ENCODE peak calls at places on chromosome 21, in six cellular contexts. A is H7, E is MM.1S, W is tibial nerve, O is esophagus squamous epithelium, D is IMR-90. U is an unnamed sample.

GRCh38 chr21:37008705-37009104 is 2.2 kb downstream of the RIPPLY3 start:
- DNase-seq in W (no peak), A (peak), E (no peak), O (no peak), D (no peak), U (no peak)

GRCh38 chr21:23384679-23385078 is 2222.6 kb downstream of the MRPL39 start:
- DNase-seq in O (no peak), E (no peak), W (no peak), A (peak), D (no peak), U (no peak)

GRCh38 chr21:46229133-46229922 is 754 bp upstream of the LSS start:
- DNase-seq in D (no peak), O (no peak), E (no peak), W (no peak), A (peak), U (no peak)

GRCh38 chr21:21963911-21964310 is 965.7 kb downstream of the NCAM2 start:
- DNase-seq in E (no peak), W (no peak), A (no peak), O (no peak), D (no peak), U (no peak)

GRCh38 chr21:25688284-25689035 is 46.2 kb downstream of the ATP5PF start:
- DNase-seq in W (no peak), A (no peak), D (no peak), O (no peak), E (no peak), U (no peak)

GRCh38 chr21:45818276-45818903 is 163.2 kb upstream of the COL6A1 start:
- DNase-seq in W (no peak), D (peak), O (no peak), E (no peak), A (no peak), U (no peak)

GRCh38 chr21:45383615-45384201 is 21.3 kb upstream of the COL18A1 start:
- DNase-seq in A (peak), D (no peak), W (no peak), O (no peak), E (no peak), U (peak)

GRCh38 chr21:31813873-31814272 is 58.9 kb upstream of the HUNK start:
- DNase-seq in W (no peak), O (no peak), D (no peak), A (no peak), E (no peak), U (no peak)

GRCh38 chr21:17610862-17611261 is 1.8 kb downstream of the BTG3 start:
- DNase-seq in D (peak), E (no peak), A (no peak), O (no peak), W (no peak), U (no peak)

GRCh38 chr21:46096596-46096981 is 1.3 kb upstream of the COL6A2 start:
- DNase-seq in E (no peak), W (no peak), D (no peak), A (peak), O (no peak), U (no peak)

GRCh38 chr21:33914188-33914587 is 1.4 kb downstream of the ATP5PO start:
- DNase-seq in E (no peak), W (no peak), A (no peak), O (no peak), D (no peak), U (no peak)

GRCh38 chr21:31624181-31624580 is 35.3 kb upstream of the SOD1 start:
- DNase-seq in D (no peak), O (no peak), A (no peak), E (no peak), W (no peak), U (no peak)

GRCh38 chr21:33441489-33442477 is 38.0 kb downstream of the TMEM50B start:
- DNase-seq in O (no peak), W (no peak), D (peak), A (no peak), E (no peak), U (peak)

GRCh38 chr21:36320421-36321324 is 676 bp downstream of the MORC3 start:
- DNase-seq in E (peak), A (peak), O (peak), W (peak), D (peak), U (peak)

GRCh38 chr21:37186983-37187382 is 80.2 kb downstream of the VPS26C start:
- DNase-seq in E (no peak), O (no peak), D (no peak), A (no peak), W (no peak), U (no peak)

GRCh38 chr21:36763305-36763704 is 64.4 kb downstream of the SIM2 start:
- DNase-seq in A (no peak), D (no peak), W (no peak), O (no peak), E (no peak), U (no peak)

GRCh38 chr21:16800536-16800935 is 712.3 kb upstream of the CXADR start:
- DNase-seq in D (no peak), W (no peak), A (no peak), O (no peak), E (no peak), U (no peak)

GRCh38 chr21:45391743-45392079 is 13.3 kb upstream of the COL18A1 start:
- DNase-seq in O (no peak), A (no peak), W (no peak), E (no peak), D (no peak), U (no peak)

GRCh38 chr21:34544032-34544496 is 32.1 kb upstream of the KCNE1 start:
- DNase-seq in E (peak), D (peak), O (no peak), A (peak), W (no peak), U (peak)

GRCh38 chr21:16587141-16587570 is 857.4 kb downstream of the USP25 start:
- DNase-seq in W (peak), D (peak), A (no peak), E (peak), O (no peak), U (peak)

GRCh38 chr21:18161841-18162240 is 82.8 kb upstream of the CHODL start:
- DNase-seq in D (no peak), A (no peak), O (no peak), E (no peak), W (no peak), U (no peak)

GRCh38 chr21:7933923-7934322 is 2587.5 kb upstream of the TPTE start:
- DNase-seq in O (no peak), W (no peak), D (no peak), A (no peak), E (no peak), U (no peak)

GRCh38 chr21:32298148-32298559 is 501 bp upstream of the MRAP start:
- DNase-seq in W (no peak), D (peak), E (no peak), A (no peak), O (no peak), U (no peak)

GRCh38 chr21:17732306-17732705 is 86.8 kb downstream of the C21orf91 start:
- DNase-seq in E (no peak), O (no peak), A (no peak), W (no peak), D (peak), U (no peak)

GRCh38 chr21:46142581-46143473 is 12.6 kb downstream of the FTCD start:
- DNase-seq in D (no peak), O (no peak), A (no peak), E (no peak), W (no peak), U (no peak)

GRCh38 chr21:37527103-37527502 is 160.5 kb downstream of the DYRK1A start:
- DNase-seq in O (no peak), W (no peak), A (no peak), E (no peak), D (no peak), U (no peak)

DNA sequence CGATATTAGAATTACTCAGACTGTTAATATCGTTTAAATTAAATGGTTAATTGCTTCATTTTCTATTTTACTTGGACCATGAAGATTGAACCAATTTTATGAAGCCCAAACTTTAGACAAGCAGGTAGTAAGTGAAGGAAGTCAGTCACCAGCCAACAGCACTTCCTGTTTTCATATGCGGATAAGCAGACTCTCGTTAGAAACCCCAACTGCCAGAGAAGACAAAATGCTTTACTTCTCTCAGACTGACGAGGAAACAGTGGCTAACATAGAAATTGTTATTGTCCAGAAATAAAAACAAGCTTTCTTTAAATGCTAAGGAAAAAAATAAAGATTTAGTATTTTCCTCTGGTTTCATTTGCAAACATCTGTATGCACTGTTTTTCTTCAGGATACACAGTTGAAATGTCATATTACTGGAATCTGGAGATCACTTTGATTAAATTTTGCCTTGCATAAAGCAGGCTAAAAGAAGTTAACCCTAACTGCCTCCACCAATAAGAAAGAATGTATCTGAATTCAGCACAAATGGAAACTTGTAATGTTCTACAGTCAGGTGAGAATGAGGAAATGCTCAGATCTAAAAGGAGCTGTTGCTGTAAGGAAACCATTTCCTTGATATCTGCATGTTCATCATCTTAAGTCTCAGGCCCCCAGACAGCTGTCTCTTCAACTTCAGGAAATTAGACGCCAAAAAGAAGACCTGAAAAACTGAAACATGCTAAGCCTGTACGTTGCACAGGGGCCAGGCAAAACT is 129.8 kb upstream of the SAMSN1 start:
- DNase-seq in A (no peak), D (no peak), W (no peak), E (peak), O (no peak), U (no peak)
- H3K4me3 ChIP-seq in A (no peak), D (no peak), W (no peak), E (peak), O (no peak), U (no peak)

GRCh38 chr21:43893536-43894205 is 28.6 kb downstream of the AGPAT3 start:
- DNase-seq in E (no peak), A (no peak), W (no peak), O (no peak), D (no peak), U (no peak)
- H3K4me3 ChIP-seq in E (no peak), A (no peak), W (no peak), O (no peak), D (no peak), U (peak)

GRCh38 chr21:26964379-26964778 is 2.5 kb downstream of the ADAMTS5 start:
- DNase-seq in A (peak), D (peak), W (peak), E (no peak), O (no peak), U (peak)

GRCh38 chr21:26966978-26967913 is at the start of gene ADAMTS5:
- DNase-seq in E (no peak), A (peak), O (no peak), W (no peak), D (peak), U (peak)

GRCh38 chr21:26965567-26966359 is 1.1 kb downstream of the ADAMTS5 start:
- DNase-seq in D (peak), A (peak), O (no peak), W (no peak), E (no peak), U (peak)

GRCh38 chr21:26966360-26966977 is 419 bp downstream of the ADAMTS5 start:
- DNase-seq in O (no peak), A (no peak), D (peak), E (no peak), W (no peak), U (no peak)

GRCh38 chr21:26965091-26965566 is 1.8 kb downstream of the ADAMTS5 start:
- DNase-seq in O (no peak), W (peak), A (peak), D (no peak), E (no peak), U (no peak)
- H3K4me3 ChIP-seq in O (peak), W (peak), A (peak), D (peak), E (no peak), U (peak)

GRCh38 chr21:38662224-38662568 is 143.5 kb upstream of the ETS2 start:
- DNase-seq in D (no peak), E (no peak), W (no peak), O (no peak), A (peak), U (no peak)

GRCh38 chr21:38659936-38660332 is 145.8 kb upstream of the ETS2 start:
- DNase-seq in D (no peak), W (no peak), E (no peak), A (peak), O (no peak), U (no peak)

GRCh38 chr21:38661296-38662223 is 144.2 kb upstream of the ETS2 start:
- DNase-seq in O (no peak), E (no peak), A (peak), D (peak), W (no peak), U (peak)

GRCh38 chr21:38663282-38663681 is 142.4 kb upstream of the ETS2 start:
- DNase-seq in A (no peak), D (no peak), O (no peak), W (no peak), E (no peak), U (no peak)

DNA sequence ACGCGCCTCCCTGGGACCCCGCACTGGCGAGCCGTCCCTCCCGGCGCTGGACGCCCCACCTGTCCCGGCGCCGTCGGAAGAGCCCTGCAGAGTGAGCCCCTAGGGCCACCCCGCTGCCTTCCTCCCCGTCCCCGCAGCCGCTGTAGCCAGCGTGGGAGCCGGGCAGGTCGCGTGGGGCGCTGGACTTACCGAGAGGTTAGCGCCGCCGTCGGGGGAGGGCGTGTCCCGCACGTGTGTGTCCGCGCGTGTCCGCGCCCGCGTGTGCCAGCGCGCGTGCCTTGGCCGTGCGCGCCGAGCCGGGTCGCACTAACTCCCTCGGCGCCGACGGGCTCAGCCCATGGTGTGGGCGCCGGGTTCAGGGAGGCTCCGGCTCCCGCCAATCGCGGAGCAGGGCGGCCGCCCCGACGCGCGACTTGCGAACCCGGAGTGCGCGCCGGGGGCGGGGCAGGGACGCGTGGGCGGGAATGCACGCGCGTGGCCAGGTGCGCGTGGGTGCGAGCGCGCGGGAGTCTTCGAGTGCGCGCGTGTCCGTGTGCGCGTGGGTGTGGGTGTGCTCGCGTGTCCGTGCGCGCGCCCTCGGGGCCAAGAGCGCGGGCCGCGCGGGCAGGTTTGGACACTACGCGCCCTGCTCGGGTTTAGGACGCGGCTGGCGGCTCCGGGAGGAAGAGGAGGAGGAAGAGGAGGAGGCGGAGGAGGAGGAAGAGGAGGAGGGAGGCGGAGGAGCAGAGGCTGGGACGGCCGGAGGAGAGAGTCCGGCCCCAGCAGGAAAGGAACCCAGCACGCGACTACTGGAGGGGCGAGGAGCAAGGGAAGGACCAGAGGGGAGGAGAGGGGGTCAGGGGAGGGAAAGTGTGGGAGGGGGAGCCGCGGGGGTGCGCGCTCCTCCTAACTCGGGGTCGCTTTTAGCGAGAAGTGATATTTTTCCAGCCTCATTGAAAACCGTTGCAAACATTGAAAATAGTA is 145.1 kb upstream of the ETS2 start:
- DNase-seq in D (no peak), A (peak), O (no peak), E (no peak), W (no peak), U (peak)
- H3K4me3 ChIP-seq in D (peak), A (peak), O (peak), E (no peak), W (peak), U (peak)

GRCh38 chr21:41859297-41859980 is 19.7 kb downstream of the PRDM15 start:
- DNase-seq in E (no peak), O (no peak), A (no peak), W (no peak), D (no peak), U (no peak)

GRCh38 chr21:41864311-41865001 is 14.7 kb downstream of the PRDM15 start:
- DNase-seq in W (no peak), O (no peak), A (no peak), D (no peak), E (peak), U (no peak)

GRCh38 chr21:41861255-41861654 is 17.9 kb downstream of the PRDM15 start:
- DNase-seq in D (no peak), E (no peak), A (no peak), W (no peak), O (no peak), U (no peak)

GRCh38 chr21:41863439-41863740 is 15.8 kb downstream of the PRDM15 start:
- DNase-seq in O (no peak), D (no peak), E (no peak), W (no peak), A (no peak), U (no peak)

GRCh38 chr21:41861987-41862386 is 17.2 kb downstream of the PRDM15 start:
- DNase-seq in W (no peak), O (no peak), A (no peak), D (no peak), E (no peak), U (no peak)
- H3K4me3 ChIP-seq in W (no peak), O (no peak), A (no peak), D (no peak), E (no peak), U (no peak)

GRCh38 chr21:42461881-42462877 is 33.8 kb downstream of the RSPH1 start:
- DNase-seq in D (no peak), E (no peak), O (no peak), W (no peak), A (no peak), U (no peak)
- H3K4me3 ChIP-seq in D (no peak), E (no peak), O (no peak), W (no peak), A (no peak), U (no peak)

GRCh38 chr21:15059397-15059796 is 5.4 kb downstream of the NRIP1 start:
- DNase-seq in O (no peak), E (no peak), W (no peak), D (no peak), A (no peak), U (no peak)
- H3K4me3 ChIP-seq in O (no peak), E (no peak), W (no peak), D (no peak), A (no peak), U (no peak)